ENCODE peak calls at places on chromosomes 4 and X, in four cellular contexts. P, L, Q and D are unnamed samples.

GRCh38 chr4:99642725-99643489 is 14.7 kb downstream of the C4orf54 start:
- DNase-seq in P (no peak), L (no peak), Q (no peak), D (no peak)

GRCh38 chr4:28686618-28687017 is 1826.0 kb downstream of the STIM2 start:
- DNase-seq in P (peak), L (peak), Q (no peak), D (no peak)

GRCh38 chr4:11914406-11914805 is 485.7 kb upstream of the HS3ST1 start:
- DNase-seq in P (peak), L (no peak), Q (no peak), D (no peak)

GRCh38 chrX:154735695-154736393 is 15.0 kb downstream of the GAB3 start:
- DNase-seq in P (no peak), L (peak), Q (no peak), D (no peak)

GRCh38 chrX:23497919-23498318 is 163.3 kb downstream of the PTCHD1 start:
- DNase-seq in P (no peak), L (no peak), Q (no peak), D (no peak)

GRCh38 chr4:17030543-17030942 is 132.1 kb upstream of the LDB2 start:
- DNase-seq in P (no peak), L (peak), Q (peak), D (peak)

GRCh38 chr4:98468744-98469143 is 189.7 kb downstream of the TSPAN5 start:
- DNase-seq in P (peak), L (peak), Q (no peak), D (no peak)

GRCh38 chr4:70564033-70564432 is 28.0 kb upstream of the AMBN start:
- DNase-seq in P (no peak), L (no peak), Q (no peak), D (no peak)

GRCh38 chr4:112940364-112940763 is 109.1 kb upstream of the ANK2 start:
- DNase-seq in P (no peak), L (no peak), Q (no peak), D (no peak)

GRCh38 chr4:173990126-173990878 is 293.2 kb downstream of the FBXO8 start:
- DNase-seq in P (peak), L (peak), Q (no peak), D (peak)

GRCh38 chr4:30600246-30600645 is 119.9 kb upstream of the PCDH7 start:
- DNase-seq in P (no peak), L (no peak), Q (no peak), D (no peak)

GRCh38 chrX:81336455-81337144 is 134.7 kb downstream of the SH3BGRL start:
- DNase-seq in P (no peak), L (peak), Q (no peak), D (no peak)

GRCh38 chr4:108519911-108520310 is 100.5 kb upstream of the RPL34 start:
- DNase-seq in P (no peak), L (no peak), Q (no peak), D (no peak)

GRCh38 chr4:185587065-185587443 is 51.7 kb upstream of the PDLIM3 start:
- DNase-seq in P (no peak), L (no peak), Q (no peak), D (no peak)

GRCh38 chr4:78222575-78223186 is 165.6 kb downstream of the FRAS1 start:
- DNase-seq in P (no peak), L (no peak), Q (no peak), D (no peak)

GRCh38 chr4:9703391-9703790 is 78.0 kb upstream of the DRD5 start:
- DNase-seq in P (peak), L (no peak), Q (no peak), D (peak)

GRCh38 chrX:16462912-16463311 is 187.0 kb upstream of the S100G start:
- DNase-seq in P (no peak), L (peak), Q (no peak), D (no peak)

GRCh38 chr4:169723207-169723606 is 34.5 kb downstream of the HPF1 start:
- DNase-seq in P (no peak), L (no peak), Q (no peak), D (no peak)

GRCh38 chrX:9829308-9830267 is 43.4 kb downstream of the SHROOM2 start:
- DNase-seq in P (no peak), L (peak), Q (no peak), D (peak)

GRCh38 chr4:27218013-27218412 is 357.4 kb downstream of the STIM2 start:
- DNase-seq in P (no peak), L (peak), Q (no peak), D (no peak)

GRCh38 chr4:1366371-1367229 is 19.6 kb downstream of the UVSSA start:
- DNase-seq in P (no peak), L (no peak), Q (no peak), D (no peak)

GRCh38 chr4:69858683-69859082 is 1.3 kb downstream of the SULT1E1 start:
- DNase-seq in P (no peak), L (no peak), Q (no peak), D (peak)

GRCh38 chrX:2262679-2263055 is 238.1 kb downstream of the DHRSX start:
- DNase-seq in P (no peak), L (no peak), Q (no peak), D (no peak)

GRCh38 chr4:103774326-103774725 is 54.5 kb upstream of the TACR3 start:
- DNase-seq in P (no peak), L (no peak), Q (no peak), D (no peak)

GRCh38 chrX:109472939-109473713 is 8.8 kb downstream of the GUCY2F start:
- DNase-seq in P (peak), L (peak), Q (no peak), D (no peak)

GRCh38 chr4:8685831-8686230 is 93.3 kb downstream of the CPZ start:
- DNase-seq in P (no peak), L (no peak), Q (no peak), D (no peak)

GRCh38 chr4:75723802-75724065 is 643 bp upstream of the USO1 start:
- DNase-seq in P (no peak), L (no peak), Q (no peak), D (no peak)

GRCh38 chr4:132395576-132395975 is 753.5 kb upstream of the PCDH10 start:
- DNase-seq in P (no peak), L (no peak), Q (no peak), D (no peak)

GRCh38 chr4:67603310-67604028 is 44.9 kb downstream of the STAP1 start:
- DNase-seq in P (no peak), L (no peak), Q (no peak), D (no peak)

GRCh38 chrX:104310657-104311056 is 55.9 kb upstream of the ESX1 start:
- DNase-seq in P (no peak), L (no peak), Q (no peak), D (no peak)

GRCh38 chr4:95547708-95548471 is 883 bp downstream of the UNC5C start:
- DNase-seq in P (peak), L (no peak), Q (no peak), D (no peak)

GRCh38 chr4:168955674-168956073 is 54.4 kb downstream of the CBR4 start:
- DNase-seq in P (no peak), L (no peak), Q (no peak), D (no peak)

GRCh38 chr4:173191623-173192041 is 23.0 kb downstream of the GALNT7 start:
- DNase-seq in P (no peak), L (peak), Q (no peak), D (no peak)

GRCh38 chr4:81069706-81070331 is 39.3 kb downstream of the BMP3 start:
- DNase-seq in P (peak), L (peak), Q (no peak), D (peak)

GRCh38 chr4:122003335-122003734 is 51.5 kb upstream of the TRPC3 start:
- DNase-seq in P (peak), L (no peak), Q (no peak), D (peak)

GRCh38 chr4:85713005-85713404 is 238.1 kb downstream of the ARHGAP24 start:
- DNase-seq in P (no peak), L (no peak), Q (no peak), D (no peak)

GRCh38 chr4:54663181-54663580 is 5.4 kb downstream of the KIT start:
- DNase-seq in P (no peak), L (no peak), Q (no peak), D (no peak)

GRCh38 chr4:11471613-11472012 is 42.9 kb upstream of the HS3ST1 start:
- DNase-seq in P (no peak), L (no peak), Q (no peak), D (peak)

GRCh38 chrX:7926501-7926900 is 712 bp downstream of the PNPLA4 start:
- DNase-seq in P (no peak), L (peak), Q (no peak), D (no peak)

GRCh38 chrX:16695079-16695676 is 17.3 kb downstream of the CTPS2 start:
- DNase-seq in P (peak), L (peak), Q (no peak), D (peak)

DNA sequence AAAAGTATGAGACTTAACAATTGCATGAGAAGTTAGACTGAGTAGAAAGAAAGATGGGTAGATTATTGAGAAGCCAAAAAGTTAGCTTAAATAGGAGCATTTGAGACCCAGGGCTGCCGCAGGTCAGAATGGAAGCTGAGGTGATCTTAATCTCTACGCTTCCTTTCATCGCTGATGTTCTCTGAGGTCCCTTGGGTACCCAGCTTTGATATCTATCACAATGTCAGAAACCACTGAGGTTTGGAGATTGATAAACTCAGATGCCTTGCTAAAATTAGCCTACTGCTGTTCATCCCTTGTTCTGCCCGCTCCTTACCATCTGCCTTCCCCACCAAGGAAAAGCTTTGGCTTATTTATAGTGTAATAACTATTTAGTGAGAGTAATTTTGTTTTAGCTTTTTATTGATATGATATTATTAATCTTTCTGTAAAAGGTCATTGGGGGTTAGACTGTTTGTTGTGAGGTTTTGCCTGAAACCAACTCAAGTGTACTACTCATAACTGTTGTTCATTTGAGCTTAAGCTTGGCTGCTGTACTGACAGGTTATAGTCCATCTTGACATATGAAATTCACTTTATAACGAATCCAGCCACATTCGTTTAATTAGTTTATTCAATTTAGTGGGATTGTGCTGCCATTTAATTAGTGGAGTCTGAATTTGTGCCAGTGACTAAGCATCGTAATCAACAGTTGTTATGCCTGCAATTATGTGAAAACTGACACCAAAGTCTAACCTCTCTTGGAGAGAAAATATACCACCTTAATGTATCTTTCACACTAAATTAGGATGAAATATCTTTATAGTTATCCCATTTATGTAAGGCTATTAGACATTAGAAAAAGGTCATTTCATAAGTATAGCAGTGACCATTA is 15.1 kb downstream of the MCUB start:
- DNase-seq in P (no peak), L (no peak), Q (no peak), D (no peak)
- TF ChIP-seq CTCF in P (no peak), L (no peak), Q (no peak), D (no peak)

DNA sequence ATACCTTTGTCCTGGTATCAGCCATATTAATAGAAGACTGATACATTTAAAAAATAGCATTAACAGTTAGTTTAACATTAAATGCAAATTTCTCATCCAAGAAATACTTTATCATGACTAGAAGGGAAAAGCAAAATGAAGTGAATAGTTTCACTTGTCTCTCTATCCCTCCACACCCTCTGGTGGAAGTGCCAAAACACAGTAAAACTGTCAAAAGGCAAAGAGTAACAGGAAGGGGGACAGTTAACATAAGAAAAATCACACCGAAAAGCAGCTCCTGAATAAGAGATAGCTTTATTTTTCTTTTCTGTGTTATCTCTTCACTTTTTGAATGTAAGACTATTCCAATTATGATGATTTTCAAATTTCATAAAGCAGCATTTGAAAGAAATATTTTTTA is 187.2 kb downstream of the FBXW7 start:
- DNase-seq in P (no peak), L (no peak), Q (no peak), D (no peak)
- TF ChIP-seq CTCF in P (no peak), L (no peak), Q (peak), D (no peak)

GRCh38 chrX:78199851-78200250 is 60.4 kb upstream of the TAF9B start:
- DNase-seq in P (no peak), L (peak), Q (no peak), D (no peak)
- TF ChIP-seq CTCF in P (peak), L (peak), Q (peak), D (no peak)

DNA sequence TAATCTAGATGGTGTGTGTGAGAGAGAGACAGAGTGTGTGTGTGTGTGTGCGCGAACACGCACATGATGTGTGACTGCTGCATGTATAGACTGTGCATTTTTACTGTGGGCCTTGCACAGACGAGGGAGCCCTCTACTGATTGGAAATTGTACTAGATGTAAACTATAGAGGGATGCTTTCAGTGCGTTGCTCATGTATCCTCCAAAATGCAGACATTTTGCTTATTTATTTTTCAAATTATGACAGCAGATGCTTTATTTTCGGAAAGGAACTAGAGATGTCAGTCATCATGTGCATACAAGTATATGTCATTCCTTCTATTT is 168.4 kb upstream of the GK2 start:
- DNase-seq in P (peak), L (peak), Q (no peak), D (peak)
- TF ChIP-seq CTCF in P (no peak), L (peak), Q (peak), D (peak)